ENCODE peak calls at places on chromosome 4, in nine cellular contexts. P is A549, T is neural progenitor cell, M is MM.1S, A is HCT116, D is GM23248, F is astrocyte, H is H9, V is SK-N-SH. N is an unnamed sample.

GRCh38 chr4:128510850-128511249 is 223.2 kb upstream of the PGRMC2 start:
- DNase-seq in A (no peak), T (no peak), D (no peak), H (no peak), V (no peak), P (no peak), F (no peak), M (no peak), N (no peak)

GRCh38 chr4:144615182-144615581 is 30.8 kb upstream of the HHIP start:
- DNase-seq in P (no peak), V (no peak), T (no peak), D (peak; percentile 55), F (peak; percentile 43), A (no peak), M (no peak), H (no peak), N (no peak)

GRCh38 chr4:93879919-93880318 is 51.4 kb downstream of the ATOH1 start:
- DNase-seq in P (no peak), D (no peak), A (no peak), H (no peak), F (no peak), T (no peak), M (no peak), V (no peak), N (no peak)

GRCh38 chr4:3765271-3766206 is 646 bp upstream of the ADRA2C start:
- DNase-seq in H (peak; percentile 83), D (peak; percentile 77), A (no peak), T (peak; percentile 90), V (peak; percentile 91), M (no peak), F (peak; percentile 59), P (peak; percentile 42), N (no peak)

GRCh38 chr4:84596826-84597225 is 13.9 kb downstream of the CDS1 start:
- DNase-seq in M (no peak), P (no peak), H (peak; percentile 67), A (no peak), F (no peak), D (no peak), V (no peak), T (no peak), N (no peak)

GRCh38 chr4:87420431-87420830 is 1.9 kb upstream of the NUDT9 start:
- DNase-seq in D (no peak), M (no peak), P (no peak), A (no peak), H (no peak), V (no peak), T (no peak), F (no peak), N (no peak)

GRCh38 chr4:99074816-99075215 is 13.8 kb downstream of the ADH5 start:
- DNase-seq in M (no peak), D (no peak), P (no peak), T (no peak), V (no peak), H (no peak), A (no peak), F (no peak), N (no peak)

GRCh38 chr4:107710493-107711459 is 9.3 kb downstream of the PAPSS1 start:
- DNase-seq in V (no peak), T (no peak), M (no peak), P (no peak), F (no peak), D (no peak), H (no peak), A (no peak), N (no peak)

GRCh38 chr4:147378780-147379179 is 102.1 kb upstream of the EDNRA start:
- DNase-seq in M (no peak), T (no peak), V (no peak), D (no peak), H (peak; percentile 36), P (no peak), F (no peak), A (peak; percentile 63), N (no peak)

DNA sequence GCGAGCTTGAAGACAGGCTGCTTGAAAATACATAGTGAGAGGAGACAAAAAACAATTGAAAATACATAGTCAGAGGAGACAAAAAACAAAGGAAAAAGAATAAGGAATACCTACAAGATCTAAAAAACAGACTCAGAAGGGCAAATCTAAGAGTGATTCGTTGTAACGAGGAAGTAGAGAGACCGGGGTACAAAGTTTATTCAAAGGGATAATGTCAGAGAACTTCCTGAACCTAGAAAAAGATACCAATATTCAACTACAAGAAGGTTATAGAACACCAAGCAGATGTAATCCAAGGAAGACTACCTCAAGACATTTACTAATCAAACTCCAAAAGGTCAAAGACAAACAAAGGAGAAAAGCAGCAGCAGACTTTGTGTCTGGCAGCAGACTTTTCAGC is 165.6 kb downstream of the NEK1 start:
- DNase-seq in H (no peak), D (no peak), M (no peak), P (no peak), V (no peak), A (no peak), F (no peak), T (no peak), N (no peak)
- H3K9me3 ChIP-seq in H (no peaks in the 10 kb centered on the region), D (no peaks in the 10 kb centered on the region), M (no peaks in the 10 kb centered on the region), P (peaks cover 2% of the 10 kb centered on the region), V (peaks cover 11% of the 10 kb centered on the region), A (no peaks in the 10 kb centered on the region), F (peaks cover 3% of the 10 kb centered on the region), T (peaks cover 11% of the 10 kb centered on the region), N (no peaks in the 10 kb centered on the region)

GRCh38 chr4:124415206-124415605 is 297.3 kb downstream of the ANKRD50 start:
- DNase-seq in M (no peak), V (no peak), H (no peak), F (peak; percentile 64), D (peak; percentile 66), P (no peak), T (no peak), A (no peak), N (no peak)
- H3K4me2 ChIP-seq in M (no peak overlapping the region), V (peak overlapping the region; percentile 75), H (no peak overlapping the region), F (peak overlapping the region; percentile 79), D (peak overlapping the region; percentile 56), P (no peak overlapping the region), T (no peak overlapping the region), A (no peak overlapping the region), N (no peak overlapping the region)

DNA sequence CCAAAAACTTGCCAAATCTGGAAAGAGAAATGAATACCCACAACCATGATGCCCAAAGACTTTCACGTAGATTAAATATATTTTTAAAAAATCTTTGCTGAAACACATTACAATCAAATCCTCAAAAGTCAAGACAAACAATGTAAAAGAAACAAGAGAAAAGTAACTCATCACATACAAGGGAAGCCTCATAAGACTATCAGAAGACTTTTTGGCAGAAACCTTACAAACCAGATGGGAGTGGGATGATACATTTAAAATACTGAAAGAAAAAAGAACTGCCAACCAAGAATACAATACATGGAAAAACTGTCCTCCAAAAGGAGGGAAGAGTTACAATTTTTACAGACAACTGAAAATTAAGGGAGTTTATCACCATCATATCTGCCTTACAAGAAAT is 319.0 kb upstream of the INTU start:
- DNase-seq in F (no peak), H (no peak), A (no peak), D (no peak), V (no peak), M (no peak), P (no peak), T (no peak), N (no peak)
- H3K9me3 ChIP-seq in F (no peaks in the 10 kb centered on the region), H (no peaks in the 10 kb centered on the region), A (no peaks in the 10 kb centered on the region), D (no peaks in the 10 kb centered on the region), V (peaks cover 5% of the 10 kb centered on the region), M (no peaks in the 10 kb centered on the region), P (no peaks in the 10 kb centered on the region), T (peaks cover 12% of the 10 kb centered on the region), N (peaks cover 8% of the 10 kb centered on the region)

DNA sequence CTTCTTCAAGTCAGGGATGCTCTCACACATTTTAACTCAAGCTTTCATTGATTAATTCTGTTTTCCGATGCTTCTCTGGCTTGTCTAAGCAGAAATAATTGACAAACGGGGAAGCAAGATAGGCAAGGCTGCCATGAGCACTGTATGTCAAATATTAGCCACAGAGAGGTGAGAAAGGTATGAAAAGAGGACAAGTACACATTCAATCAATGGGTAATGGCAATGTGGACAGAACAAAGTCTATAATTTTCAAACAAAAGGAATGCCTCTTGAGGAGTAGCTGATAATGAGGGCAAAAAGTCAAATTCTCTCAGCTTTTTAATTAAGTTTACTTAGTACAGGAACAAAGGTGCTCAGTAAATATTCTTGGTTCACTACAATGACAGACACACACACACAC is 19.6 kb downstream of the COX7B2 start:
- DNase-seq in A (no peak), D (no peak), P (no peak), V (no peak), F (no peak), T (no peak), H (no peak), M (no peak), N (no peak)
- H3K4me2 ChIP-seq in A (no peak overlapping the region), D (no peak overlapping the region), P (no peak overlapping the region), V (no peak overlapping the region), F (no peak overlapping the region), T (no peak overlapping the region), H (no peak overlapping the region), M (no peak overlapping the region), N (no peak overlapping the region)

DNA sequence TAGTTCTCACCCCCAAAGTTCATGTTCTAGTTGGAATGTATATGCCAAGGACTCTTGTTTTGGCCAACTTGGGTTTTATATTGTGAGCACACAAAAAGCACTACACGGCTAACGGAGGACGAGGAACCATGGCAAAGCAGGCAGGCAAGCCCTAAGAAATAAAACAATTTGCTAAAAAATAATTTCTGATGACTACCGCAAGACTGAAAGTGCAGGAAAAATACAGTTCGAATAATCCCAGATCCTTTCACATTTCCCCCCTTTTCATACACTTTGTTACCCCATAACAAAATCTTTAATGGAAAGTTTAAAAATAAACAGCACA is 12.2 kb upstream of the PITX2 start:
- DNase-seq in M (no peak), F (no peak), D (no peak), V (no peak), T (no peak), P (no peak), A (no peak), H (no peak), N (no peak)
- H3K9me3 ChIP-seq in M (no peaks in the 10 kb centered on the region), F (peaks cover 3% of the 10 kb centered on the region), D (no peaks in the 10 kb centered on the region), V (no peaks in the 10 kb centered on the region), T (no peaks in the 10 kb centered on the region), P (no peaks in the 10 kb centered on the region), A (no peaks in the 10 kb centered on the region), H (no peaks in the 10 kb centered on the region), N (no peaks in the 10 kb centered on the region)

DNA sequence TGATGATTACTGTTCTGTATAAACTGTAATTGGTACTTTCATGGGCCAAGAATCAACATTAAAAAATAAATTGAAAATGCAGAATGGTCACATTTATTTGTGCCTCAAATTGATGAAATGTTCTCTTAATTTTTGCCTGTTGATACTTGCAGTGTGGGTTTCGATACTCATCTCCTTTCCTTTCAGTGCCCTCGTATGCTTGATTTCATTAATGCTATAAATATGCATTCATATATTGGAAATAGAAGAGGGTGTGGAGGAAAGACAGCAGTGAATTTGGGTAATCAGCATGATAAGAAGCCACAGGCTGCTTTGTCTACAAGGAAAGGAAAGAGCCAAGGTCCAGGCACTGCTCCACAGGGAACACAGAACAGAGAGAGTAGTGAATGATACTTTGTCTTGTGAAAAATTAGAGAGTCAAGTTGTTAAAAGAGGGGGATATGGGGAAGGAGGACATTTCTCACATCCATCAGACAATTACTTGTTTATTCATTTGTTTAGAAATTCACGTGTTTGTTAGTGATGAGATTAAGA is 1.0 kb upstream of the DDX60 start:
- DNase-seq in P (no peak), H (no peak), V (no peak), A (no peak), F (no peak), T (no peak), D (no peak), M (no peak), N (no peak)
- H3K4me2 ChIP-seq in P (peak overlapping the region; percentile 99), H (no peak overlapping the region), V (peak overlapping the region; percentile 86), A (peak overlapping the region; percentile 86), F (no peak overlapping the region), T (no peak overlapping the region), D (peak overlapping the region; percentile 90), M (peak overlapping the region; percentile 89), N (peak overlapping the region; percentile 82)

GRCh38 chr4:163194593-163194992 is 27.9 kb upstream of the NAF1 start:
- DNase-seq in F (no peak), P (no peak), V (no peak), D (no peak), A (no peak), M (no peak), H (no peak), T (no peak), N (no peak)
- H3K9me3 ChIP-seq in F (peaks cover 3% of the 10 kb centered on the region), P (peaks cover 2% of the 10 kb centered on the region), V (no peaks in the 10 kb centered on the region), D (no peaks in the 10 kb centered on the region), A (no peaks in the 10 kb centered on the region), M (no peaks in the 10 kb centered on the region), H (peaks cover 15% of the 10 kb centered on the region), T (peaks cover 13% of the 10 kb centered on the region), N (peaks cover 17% of the 10 kb centered on the region)

N was measured in Karpas-422.